ENCODE peak calls at places on chromosomes 16 and 17, in seven cellular contexts. G is CD8-positive, alpha-beta memory T cell; A is CD4-positive, CD25-positive, alpha-beta regulatory T cell; F is CD4-positive, alpha-beta T cell; E is NCI-H1417; D is NCI-H2029; R is stimulated activated CD8-positive, alpha-beta memory T cell treated with anti-CD3 and anti-CD28 coated beads, Interleukin-4, amount 100 ng/mL, for 48 hours. H is an unnamed sample.

GRCh38 chr17:75848523-75849303 is 4.5 kb upstream of the UNC13D start:
- DNase-seq in G (peak), A (peak), F (peak), E (peak), D (peak), R (peak), H (peak)

GRCh38 chr16:82031116-82032084 is 3.7 kb upstream of the HSD17B2 start:
- DNase-seq in G (no peak), A (no peak), F (no peak), E (peak), D (no peak), R (no peak), H (no peak)

GRCh38 chr16:1984347-1985225 is 593 bp downstream of the GFER start:
- DNase-seq in G (no peak), A (peak), F (no peak), E (peak), D (no peak), R (no peak), H (no peak)

GRCh38 chr17:17783121-17783824 is 53.5 kb downstream of the SREBF1 start:
- DNase-seq in G (peak), A (peak), F (peak), E (peak), D (peak), R (peak), H (peak)

GRCh38 chr17:83084621-83085056 is 5.2 kb downstream of the METRNL start:
- DNase-seq in G (no peak), A (no peak), F (no peak), E (peak), D (no peak), R (no peak), H (no peak)

GRCh38 chr17:4788807-4789700 is at the start of gene GLTPD2:
- DNase-seq in G (no peak), A (no peak), F (no peak), E (peak), D (no peak), R (no peak), H (no peak)

GRCh38 chr17:42309142-42309541 is 20.8 kb downstream of the STAT5A start:
- DNase-seq in G (no peak), A (no peak), F (no peak), E (no peak), D (no peak), R (no peak), H (no peak)

GRCh38 chr16:48829361-48829760 is 219.4 kb upstream of the N4BP1 start:
- DNase-seq in G (no peak), A (no peak), F (no peak), E (peak), D (no peak), R (no peak), H (no peak)

H was measured in activated CD8-positive, alpha-beta T cell treated with anti-CD3 and anti-CD28 coated beads for 36 hours.